ENCODE peak calls at places on chromosomes 5 and 9, in six cellular contexts. B, R, Z, U, V and O are unnamed samples.
A peak's percentile ranks its signal among the peaks of the same experiment; 100 is the strongest.

GRCh38 chr5:138503487-138504270 is 38.4 kb downstream of the EGR1 start:
- DNase-seq in B (peak; percentile 76), R (peak; percentile 75), Z (no peak), U (peak; percentile 84), V (no peak), O (no peak)

GRCh38 chr5:86974910-86975309 is 292.8 kb upstream of the RASA1 start:
- DNase-seq in B (peak; percentile 22), R (no peak), Z (no peak), U (peak; percentile 15), V (no peak), O (no peak)

GRCh38 chr5:140567871-140568270 is 3.2 kb downstream of the SLC35A4 start:
- DNase-seq in B (no peak), R (no peak), Z (no peak), U (no peak), V (no peak), O (no peak)

GRCh38 chr5:167587768-167588167 is 703.7 kb upstream of the WWC1 start:
- DNase-seq in B (peak; percentile 2), R (peak; percentile 22), Z (no peak), U (peak; percentile 20), V (no peak), O (no peak)

GRCh38 chr9:32811251-32811650 is 27.9 kb downstream of the TMEM215 start:
- DNase-seq in B (no peak), R (no peak), Z (no peak), U (no peak), V (no peak), O (no peak)

GRCh38 chr5:150599917-150600511 is 40.4 kb upstream of the SYNPO start:
- DNase-seq in B (no peak), R (peak; percentile 86), Z (no peak), U (peak; percentile 79), V (peak; percentile 78), O (no peak)

GRCh38 chr5:56346044-56346710 is 113.0 kb upstream of the ANKRD55 start:
- DNase-seq in B (no peak), R (no peak), Z (no peak), U (no peak), V (no peak), O (no peak)

GRCh38 chr5:16726538-16726946 is 109.7 kb upstream of the RETREG1 start:
- DNase-seq in B (peak; percentile 41), R (peak; percentile 28), Z (no peak), U (peak; percentile 53), V (no peak), O (no peak)

GRCh38 chr5:180802325-180803180 is at the start of gene MGAT1:
- DNase-seq in B (peak; percentile 91), R (peak; percentile 83), Z (peak; percentile 74), U (peak; percentile 85), V (peak; percentile 97), O (peak; percentile 95)

GRCh38 chr5:84403773-84404172 is 19.1 kb upstream of the EDIL3 start:
- DNase-seq in B (no peak), R (peak; percentile 97), Z (no peak), U (peak; percentile 88), V (no peak), O (no peak)

GRCh38 chr5:56094579-56095361 is 100.0 kb upstream of the IL6ST start:
- DNase-seq in B (no peak), R (no peak), Z (no peak), U (no peak), V (no peak), O (no peak)

GRCh38 chr9:74951107-74951720 is 1.5 kb downstream of the C9orf40 start:
- DNase-seq in B (no peak), R (no peak), Z (no peak), U (no peak), V (no peak), O (no peak)

GRCh38 chr5:150431048-150431447 is 18.3 kb upstream of the CD74 start:
- DNase-seq in B (no peak), R (no peak), Z (no peak), U (no peak), V (peak; percentile 75), O (no peak)

GRCh38 chr9:107488400-107489143 is 997 bp downstream of the KLF4 start:
- DNase-seq in B (peak; percentile 49), R (peak; percentile 49), Z (no peak), U (peak; percentile 76), V (peak; percentile 86), O (peak; percentile 93)
- H3K4me3 ChIP-seq in B (peak overlapping the region; percentile 62), R (peak overlapping the region; percentile 49), Z (no peak overlapping the region), U (peak overlapping the region; percentile 92), V (peak overlapping the region; percentile 53), O (peak overlapping the region; percentile 95)

GRCh38 chr9:2126331-2126789 is 111.2 kb downstream of the SMARCA2 start:
- DNase-seq in B (no peak), R (peak; percentile 9), Z (no peak), U (peak; percentile 95), V (no peak), O (no peak)
- H3K4me3 ChIP-seq in B (no peak overlapping the region), R (no peak overlapping the region), Z (no peak overlapping the region), U (peak overlapping the region; percentile 6), V (no peak overlapping the region), O (peak overlapping the region; percentile 54)

GRCh38 chr9:137112564-137113384 is 1.8 kb downstream of the DPP7 start:
- DNase-seq in B (no peak), R (no peak), Z (no peak), U (no peak), V (no peak), O (no peak)

GRCh38 chr9:137114613-137115393 is at the start of gene DPP7:
- DNase-seq in B (peak; percentile 69), R (peak; percentile 16), Z (peak; percentile 79), U (peak; percentile 27), V (peak; percentile 96), O (no peak)

GRCh38 chr9:137114220-137114612 is 317 bp downstream of the DPP7 start:
- DNase-seq in B (no peak), R (no peak), Z (no peak), U (no peak), V (no peak), O (no peak)

GRCh38 chr9:137111788-137112563 is 2.6 kb downstream of the DPP7 start:
- DNase-seq in B (no peak), R (no peak), Z (no peak), U (no peak), V (no peak), O (no peak)

DNA sequence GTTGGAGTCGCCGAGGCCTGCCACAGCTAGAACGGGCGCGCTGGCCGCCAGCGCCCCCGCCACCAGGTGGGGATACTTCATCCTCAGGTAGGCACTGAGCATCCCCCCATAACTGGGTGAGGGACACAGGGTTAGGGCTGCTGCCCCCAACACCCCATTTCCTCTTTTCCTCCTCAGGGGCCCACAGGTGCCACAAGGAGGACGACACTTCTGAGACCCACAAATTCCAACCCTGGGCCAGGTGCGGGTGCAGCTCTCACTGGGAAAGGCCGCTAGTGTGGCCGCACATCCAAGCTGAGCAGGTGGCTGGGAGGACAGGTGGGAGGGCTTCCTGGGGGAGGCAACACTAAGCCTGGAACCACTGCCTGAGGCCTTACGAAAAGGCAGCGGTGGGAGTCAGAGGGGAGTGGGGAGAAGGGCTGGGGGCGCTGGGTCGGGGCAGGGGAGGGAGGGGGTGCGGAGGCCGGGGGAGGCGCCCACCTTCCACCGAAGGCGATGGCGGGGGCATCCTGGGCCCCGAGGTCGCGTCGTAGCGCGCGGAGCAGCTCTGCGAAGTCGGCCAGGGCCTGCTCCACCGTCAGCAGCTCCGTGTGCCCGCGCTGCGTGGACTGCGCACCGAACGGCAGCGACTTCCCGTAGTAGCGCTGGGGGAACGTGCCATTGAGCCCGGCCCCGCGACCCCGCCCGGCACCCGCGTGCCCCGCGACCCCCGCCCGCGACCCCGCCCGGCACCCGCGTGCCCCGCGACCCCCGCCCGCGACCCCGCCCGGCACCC is 961 bp downstream of the DPP7 start:
- DNase-seq in B (no peak), R (no peak), Z (no peak), U (peak; percentile 12), V (no peak), O (no peak)
- H3K4me3 ChIP-seq in B (peak overlapping the region; percentile 25), R (peak overlapping the region; percentile 48), Z (no peak overlapping the region), U (peak overlapping the region; percentile 63), V (no peak overlapping the region), O (peak overlapping the region; percentile 93)

GRCh38 chr5:80615266-80615914 is 39.1 kb upstream of the MSH3 start:
- DNase-seq in B (no peak), R (no peak), Z (no peak), U (no peak), V (no peak), O (no peak)

GRCh38 chr5:80619081-80619480 is 35.4 kb upstream of the MSH3 start:
- DNase-seq in B (no peak), R (no peak), Z (no peak), U (no peak), V (no peak), O (no peak)

GRCh38 chr5:80623911-80624457 is 30.5 kb upstream of the MSH3 start:
- DNase-seq in B (peak; percentile 10), R (no peak), Z (no peak), U (no peak), V (no peak), O (no peak)

GRCh38 chr5:80622756-80623155 is 31.7 kb upstream of the MSH3 start:
- DNase-seq in B (no peak), R (no peak), Z (no peak), U (no peak), V (no peak), O (no peak)

DNA sequence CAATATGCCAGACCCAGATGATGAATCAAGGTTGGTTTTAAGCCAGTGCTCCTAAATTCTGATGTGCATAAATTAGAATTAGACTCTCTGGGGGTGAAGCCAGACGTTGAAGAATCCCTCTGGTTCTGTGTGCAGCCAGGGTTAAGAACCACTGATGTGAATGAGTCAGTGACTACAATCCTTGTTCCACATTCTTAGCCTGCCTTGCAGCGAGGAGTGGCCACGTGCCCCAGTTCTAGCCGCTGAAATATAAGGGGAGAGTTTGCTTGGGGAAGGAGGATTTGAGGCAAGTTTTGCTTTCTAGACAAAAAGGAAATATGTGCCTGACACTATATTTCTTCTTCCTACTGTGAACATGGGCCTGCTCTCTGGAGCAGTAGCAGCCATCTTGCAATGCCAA is 34.2 kb upstream of the MSH3 start:
- DNase-seq in B (no peak), R (peak; percentile 59), Z (no peak), U (no peak), V (no peak), O (no peak)
- H3K4me3 ChIP-seq in B (no peak overlapping the region), R (no peak overlapping the region), Z (no peak overlapping the region), U (no peak overlapping the region), V (no peak overlapping the region), O (no peak overlapping the region)

GRCh38 chr5:19886123-19886921 is 101.7 kb downstream of the CDH18 start:
- DNase-seq in B (no peak), R (peak; percentile 86), Z (no peak), U (peak; percentile 79), V (no peak), O (no peak)
- H3K4me3 ChIP-seq in B (no peak overlapping the region), R (no peak overlapping the region), Z (no peak overlapping the region), U (no peak overlapping the region), V (no peak overlapping the region), O (no peak overlapping the region)